ENCODE peak calls at places on chromosome 20, in ten cellular contexts. One of them, this sample, is unnamed.

GRCh38 chr20:4341804-4342560 is 326.6 kb upstream of the RNF24 start:
- ATAC-seq in naive thymus-derived CD4-positive, alpha-beta T cell: no peak
- ATAC-seq in activated T-cell treated with anti-CD3 and anti-CD28 coated beads, Interleukin-2, amount 50 U/mL, for 72 hours: no peak
- ATAC-seq in left ventricle myocardium superior: no peak
- ATAC-seq in aorta: no peak
- ATAC-seq in Panc1: no peak
- ATAC-seq in natural killer cell: no peak
- ATAC-seq in stimulated activated naive CD8-positive, alpha-beta T cell treated with anti-CD3 and anti-CD28 coated beads, Interleukin-15, Interleukin-2, amounts not matched to agents 100 U/mL and 50 U/mL, for 24 hours: no peak
- ATAC-seq in RWPE2: peak; percentile 88
- ATAC-seq in activated naive CD8-positive, alpha-beta T cell treated with anti-CD3 and anti-CD28 coated beads, Interleukin-2, amount 50 U/mL, for 24 hours: no peak
- ATAC-seq in this sample: no peak

GRCh38 chr20:4633379-4633778 is 88.3 kb upstream of the PRND start:
- ATAC-seq in naive thymus-derived CD4-positive, alpha-beta T cell: no peak
- ATAC-seq in activated T-cell treated with anti-CD3 and anti-CD28 coated beads, Interleukin-2, amount 50 U/mL, for 72 hours: no peak
- ATAC-seq in left ventricle myocardium superior: no peak
- ATAC-seq in aorta: no peak
- ATAC-seq in Panc1: no peak
- ATAC-seq in natural killer cell: no peak
- ATAC-seq in stimulated activated naive CD8-positive, alpha-beta T cell treated with anti-CD3 and anti-CD28 coated beads, Interleukin-15, Interleukin-2, amounts not matched to agents 100 U/mL and 50 U/mL, for 24 hours: no peak
- ATAC-seq in RWPE2: no peak
- ATAC-seq in activated naive CD8-positive, alpha-beta T cell treated with anti-CD3 and anti-CD28 coated beads, Interleukin-2, amount 50 U/mL, for 24 hours: no peak
- ATAC-seq in this sample: no peak

GRCh38 chr20:33679758-33680485 is 5.7 kb upstream of the NECAB3 start:
- ATAC-seq in naive thymus-derived CD4-positive, alpha-beta T cell: peak; percentile 59
- ATAC-seq in activated T-cell treated with anti-CD3 and anti-CD28 coated beads, Interleukin-2, amount 50 U/mL, for 72 hours: peak; percentile 68
- ATAC-seq in left ventricle myocardium superior: no peak
- ATAC-seq in aorta: no peak
- ATAC-seq in Panc1: no peak
- ATAC-seq in natural killer cell: peak; percentile 33
- ATAC-seq in stimulated activated naive CD8-positive, alpha-beta T cell treated with anti-CD3 and anti-CD28 coated beads, Interleukin-15, Interleukin-2, amounts not matched to agents 100 U/mL and 50 U/mL, for 24 hours: no peak
- ATAC-seq in RWPE2: no peak
- ATAC-seq in activated naive CD8-positive, alpha-beta T cell treated with anti-CD3 and anti-CD28 coated beads, Interleukin-2, amount 50 U/mL, for 24 hours: peak; percentile 21
- ATAC-seq in this sample: peak; percentile 80

GRCh38 chr20:47672886-47673670 is 112.2 kb downstream of the SULF2 start:
- ATAC-seq in naive thymus-derived CD4-positive, alpha-beta T cell: no peak
- ATAC-seq in activated T-cell treated with anti-CD3 and anti-CD28 coated beads, Interleukin-2, amount 50 U/mL, for 72 hours: no peak
- ATAC-seq in left ventricle myocardium superior: no peak
- ATAC-seq in aorta: no peak
- ATAC-seq in Panc1: no peak
- ATAC-seq in natural killer cell: no peak
- ATAC-seq in stimulated activated naive CD8-positive, alpha-beta T cell treated with anti-CD3 and anti-CD28 coated beads, Interleukin-15, Interleukin-2, amounts not matched to agents 100 U/mL and 50 U/mL, for 24 hours: no peak
- ATAC-seq in RWPE2: no peak
- ATAC-seq in activated naive CD8-positive, alpha-beta T cell treated with anti-CD3 and anti-CD28 coated beads, Interleukin-2, amount 50 U/mL, for 24 hours: no peak
- ATAC-seq in this sample: no peak

GRCh38 chr20:53402233-53403005 is 191.2 kb downstream of the ZNF217 start:
- ATAC-seq in naive thymus-derived CD4-positive, alpha-beta T cell: peak; percentile 91
- ATAC-seq in activated T-cell treated with anti-CD3 and anti-CD28 coated beads, Interleukin-2, amount 50 U/mL, for 72 hours: peak; percentile 66
- ATAC-seq in left ventricle myocardium superior: no peak
- ATAC-seq in aorta: no peak
- ATAC-seq in Panc1: no peak
- ATAC-seq in natural killer cell: no peak
- ATAC-seq in stimulated activated naive CD8-positive, alpha-beta T cell treated with anti-CD3 and anti-CD28 coated beads, Interleukin-15, Interleukin-2, amounts not matched to agents 100 U/mL and 50 U/mL, for 24 hours: peak; percentile 61
- ATAC-seq in RWPE2: no peak
- ATAC-seq in activated naive CD8-positive, alpha-beta T cell treated with anti-CD3 and anti-CD28 coated beads, Interleukin-2, amount 50 U/mL, for 24 hours: peak; percentile 57
- ATAC-seq in this sample: peak; percentile 89

GRCh38 chr20:23966927-23967615 is 21.5 kb downstream of the GGTLC1 start:
- ATAC-seq in naive thymus-derived CD4-positive, alpha-beta T cell: no peak
- ATAC-seq in activated T-cell treated with anti-CD3 and anti-CD28 coated beads, Interleukin-2, amount 50 U/mL, for 72 hours: no peak
- ATAC-seq in left ventricle myocardium superior: peak; percentile 93
- ATAC-seq in aorta: no peak
- ATAC-seq in Panc1: no peak
- ATAC-seq in natural killer cell: no peak
- ATAC-seq in stimulated activated naive CD8-positive, alpha-beta T cell treated with anti-CD3 and anti-CD28 coated beads, Interleukin-15, Interleukin-2, amounts not matched to agents 100 U/mL and 50 U/mL, for 24 hours: no peak
- ATAC-seq in RWPE2: no peak
- ATAC-seq in activated naive CD8-positive, alpha-beta T cell treated with anti-CD3 and anti-CD28 coated beads, Interleukin-2, amount 50 U/mL, for 24 hours: no peak
- ATAC-seq in this sample: no peak

GRCh38 chr20:56843386-56843785 is 214.3 kb downstream of the TFAP2C start:
- ATAC-seq in naive thymus-derived CD4-positive, alpha-beta T cell: no peak
- ATAC-seq in activated T-cell treated with anti-CD3 and anti-CD28 coated beads, Interleukin-2, amount 50 U/mL, for 72 hours: no peak
- ATAC-seq in left ventricle myocardium superior: no peak
- ATAC-seq in aorta: no peak
- ATAC-seq in Panc1: no peak
- ATAC-seq in natural killer cell: no peak
- ATAC-seq in stimulated activated naive CD8-positive, alpha-beta T cell treated with anti-CD3 and anti-CD28 coated beads, Interleukin-15, Interleukin-2, amounts not matched to agents 100 U/mL and 50 U/mL, for 24 hours: no peak
- ATAC-seq in RWPE2: no peak
- ATAC-seq in activated naive CD8-positive, alpha-beta T cell treated with anti-CD3 and anti-CD28 coated beads, Interleukin-2, amount 50 U/mL, for 24 hours: no peak
- ATAC-seq in this sample: no peak

GRCh38 chr20:38859070-38859690 is 53.7 kb downstream of the PPP1R16B start:
- ATAC-seq in naive thymus-derived CD4-positive, alpha-beta T cell: peak; percentile 77
- ATAC-seq in activated T-cell treated with anti-CD3 and anti-CD28 coated beads, Interleukin-2, amount 50 U/mL, for 72 hours: peak; percentile 69
- ATAC-seq in left ventricle myocardium superior: no peak
- ATAC-seq in aorta: no peak
- ATAC-seq in Panc1: no peak
- ATAC-seq in natural killer cell: peak; percentile 72
- ATAC-seq in stimulated activated naive CD8-positive, alpha-beta T cell treated with anti-CD3 and anti-CD28 coated beads, Interleukin-15, Interleukin-2, amounts not matched to agents 100 U/mL and 50 U/mL, for 24 hours: peak; percentile 44
- ATAC-seq in RWPE2: no peak
- ATAC-seq in activated naive CD8-positive, alpha-beta T cell treated with anti-CD3 and anti-CD28 coated beads, Interleukin-2, amount 50 U/mL, for 24 hours: peak; percentile 42
- ATAC-seq in this sample: peak; percentile 49

GRCh38 chr20:46931699-46932098 is 37.1 kb downstream of the EYA2 start:
- ATAC-seq in naive thymus-derived CD4-positive, alpha-beta T cell: no peak
- ATAC-seq in activated T-cell treated with anti-CD3 and anti-CD28 coated beads, Interleukin-2, amount 50 U/mL, for 72 hours: no peak
- ATAC-seq in left ventricle myocardium superior: peak; percentile 80
- ATAC-seq in aorta: peak; percentile 63
- ATAC-seq in Panc1: no peak
- ATAC-seq in natural killer cell: no peak
- ATAC-seq in stimulated activated naive CD8-positive, alpha-beta T cell treated with anti-CD3 and anti-CD28 coated beads, Interleukin-15, Interleukin-2, amounts not matched to agents 100 U/mL and 50 U/mL, for 24 hours: no peak
- ATAC-seq in RWPE2: no peak
- ATAC-seq in activated naive CD8-positive, alpha-beta T cell treated with anti-CD3 and anti-CD28 coated beads, Interleukin-2, amount 50 U/mL, for 24 hours: no peak
- ATAC-seq in this sample: no peak

GRCh38 chr20:4509825-4510522 is 211.7 kb upstream of the PRND start:
- ATAC-seq in naive thymus-derived CD4-positive, alpha-beta T cell: no peak
- ATAC-seq in activated T-cell treated with anti-CD3 and anti-CD28 coated beads, Interleukin-2, amount 50 U/mL, for 72 hours: no peak
- ATAC-seq in left ventricle myocardium superior: no peak
- ATAC-seq in aorta: no peak
- ATAC-seq in Panc1: no peak
- ATAC-seq in natural killer cell: no peak
- ATAC-seq in stimulated activated naive CD8-positive, alpha-beta T cell treated with anti-CD3 and anti-CD28 coated beads, Interleukin-15, Interleukin-2, amounts not matched to agents 100 U/mL and 50 U/mL, for 24 hours: no peak
- ATAC-seq in RWPE2: no peak
- ATAC-seq in activated naive CD8-positive, alpha-beta T cell treated with anti-CD3 and anti-CD28 coated beads, Interleukin-2, amount 50 U/mL, for 24 hours: no peak
- ATAC-seq in this sample: no peak

GRCh38 chr20:36483919-36484808 is 57.2 kb upstream of the MYL9 start:
- ATAC-seq in naive thymus-derived CD4-positive, alpha-beta T cell: no peak
- ATAC-seq in activated T-cell treated with anti-CD3 and anti-CD28 coated beads, Interleukin-2, amount 50 U/mL, for 72 hours: no peak
- ATAC-seq in left ventricle myocardium superior: peak; percentile 19
- ATAC-seq in aorta: peak; percentile 5
- ATAC-seq in Panc1: peak; percentile 62
- ATAC-seq in natural killer cell: no peak
- ATAC-seq in stimulated activated naive CD8-positive, alpha-beta T cell treated with anti-CD3 and anti-CD28 coated beads, Interleukin-15, Interleukin-2, amounts not matched to agents 100 U/mL and 50 U/mL, for 24 hours: no peak
- ATAC-seq in RWPE2: peak; percentile 74
- ATAC-seq in activated naive CD8-positive, alpha-beta T cell treated with anti-CD3 and anti-CD28 coated beads, Interleukin-2, amount 50 U/mL, for 24 hours: no peak
- ATAC-seq in this sample: no peak

GRCh38 chr20:4022386-4023350 is 7.3 kb upstream of the RNF24 start:
- ATAC-seq in naive thymus-derived CD4-positive, alpha-beta T cell: no peak
- ATAC-seq in activated T-cell treated with anti-CD3 and anti-CD28 coated beads, Interleukin-2, amount 50 U/mL, for 72 hours: no peak
- ATAC-seq in left ventricle myocardium superior: peak; percentile 44
- ATAC-seq in aorta: no peak
- ATAC-seq in Panc1: no peak
- ATAC-seq in natural killer cell: no peak
- ATAC-seq in stimulated activated naive CD8-positive, alpha-beta T cell treated with anti-CD3 and anti-CD28 coated beads, Interleukin-15, Interleukin-2, amounts not matched to agents 100 U/mL and 50 U/mL, for 24 hours: no peak
- ATAC-seq in RWPE2: no peak
- ATAC-seq in activated naive CD8-positive, alpha-beta T cell treated with anti-CD3 and anti-CD28 coated beads, Interleukin-2, amount 50 U/mL, for 24 hours: no peak
- ATAC-seq in this sample: no peak

GRCh38 chr20:58390659-58391035 is 1.6 kb downstream of the VAPB start:
- ATAC-seq in naive thymus-derived CD4-positive, alpha-beta T cell: no peak
- ATAC-seq in activated T-cell treated with anti-CD3 and anti-CD28 coated beads, Interleukin-2, amount 50 U/mL, for 72 hours: no peak
- ATAC-seq in left ventricle myocardium superior: no peak
- ATAC-seq in aorta: no peak
- ATAC-seq in Panc1: no peak
- ATAC-seq in natural killer cell: no peak
- ATAC-seq in stimulated activated naive CD8-positive, alpha-beta T cell treated with anti-CD3 and anti-CD28 coated beads, Interleukin-15, Interleukin-2, amounts not matched to agents 100 U/mL and 50 U/mL, for 24 hours: no peak
- ATAC-seq in RWPE2: no peak
- ATAC-seq in activated naive CD8-positive, alpha-beta T cell treated with anti-CD3 and anti-CD28 coated beads, Interleukin-2, amount 50 U/mL, for 24 hours: no peak
- ATAC-seq in this sample: no peak

GRCh38 chr20:57414867-57415592 is 23.8 kb downstream of the RBM38 start:
- ATAC-seq in naive thymus-derived CD4-positive, alpha-beta T cell: peak; percentile 38
- ATAC-seq in activated T-cell treated with anti-CD3 and anti-CD28 coated beads, Interleukin-2, amount 50 U/mL, for 72 hours: no peak
- ATAC-seq in left ventricle myocardium superior: no peak
- ATAC-seq in aorta: peak; percentile 33
- ATAC-seq in Panc1: no peak
- ATAC-seq in natural killer cell: no peak
- ATAC-seq in stimulated activated naive CD8-positive, alpha-beta T cell treated with anti-CD3 and anti-CD28 coated beads, Interleukin-15, Interleukin-2, amounts not matched to agents 100 U/mL and 50 U/mL, for 24 hours: no peak
- ATAC-seq in RWPE2: peak; percentile 4
- ATAC-seq in activated naive CD8-positive, alpha-beta T cell treated with anti-CD3 and anti-CD28 coated beads, Interleukin-2, amount 50 U/mL, for 24 hours: no peak
- ATAC-seq in this sample: no peak

GRCh38 chr20:58017970-58018530 is 210.4 kb downstream of the ANKRD60 start:
- ATAC-seq in naive thymus-derived CD4-positive, alpha-beta T cell: no peak
- ATAC-seq in activated T-cell treated with anti-CD3 and anti-CD28 coated beads, Interleukin-2, amount 50 U/mL, for 72 hours: peak; percentile 66
- ATAC-seq in left ventricle myocardium superior: no peak
- ATAC-seq in aorta: no peak
- ATAC-seq in Panc1: no peak
- ATAC-seq in natural killer cell: no peak
- ATAC-seq in stimulated activated naive CD8-positive, alpha-beta T cell treated with anti-CD3 and anti-CD28 coated beads, Interleukin-15, Interleukin-2, amounts not matched to agents 100 U/mL and 50 U/mL, for 24 hours: no peak
- ATAC-seq in RWPE2: no peak
- ATAC-seq in activated naive CD8-positive, alpha-beta T cell treated with anti-CD3 and anti-CD28 coated beads, Interleukin-2, amount 50 U/mL, for 24 hours: peak; percentile 65
- ATAC-seq in this sample: no peak

GRCh38 chr20:8216375-8217200 is 84.5 kb downstream of the PLCB1 start:
- ATAC-seq in naive thymus-derived CD4-positive, alpha-beta T cell: no peak
- ATAC-seq in activated T-cell treated with anti-CD3 and anti-CD28 coated beads, Interleukin-2, amount 50 U/mL, for 72 hours: peak; percentile 73
- ATAC-seq in left ventricle myocardium superior: no peak
- ATAC-seq in aorta: no peak
- ATAC-seq in Panc1: no peak
- ATAC-seq in natural killer cell: no peak
- ATAC-seq in stimulated activated naive CD8-positive, alpha-beta T cell treated with anti-CD3 and anti-CD28 coated beads, Interleukin-15, Interleukin-2, amounts not matched to agents 100 U/mL and 50 U/mL, for 24 hours: peak; percentile 77
- ATAC-seq in RWPE2: no peak
- ATAC-seq in activated naive CD8-positive, alpha-beta T cell treated with anti-CD3 and anti-CD28 coated beads, Interleukin-2, amount 50 U/mL, for 24 hours: peak; percentile 69
- ATAC-seq in this sample: peak; percentile 81

GRCh38 chr20:63361507-63362425 is 617 bp upstream of the CHRNA4 start:
- ATAC-seq in naive thymus-derived CD4-positive, alpha-beta T cell: peak; percentile 22
- ATAC-seq in activated T-cell treated with anti-CD3 and anti-CD28 coated beads, Interleukin-2, amount 50 U/mL, for 72 hours: peak; percentile 13
- ATAC-seq in left ventricle myocardium superior: no peak
- ATAC-seq in aorta: no peak
- ATAC-seq in Panc1: no peak
- ATAC-seq in natural killer cell: no peak
- ATAC-seq in stimulated activated naive CD8-positive, alpha-beta T cell treated with anti-CD3 and anti-CD28 coated beads, Interleukin-15, Interleukin-2, amounts not matched to agents 100 U/mL and 50 U/mL, for 24 hours: no peak
- ATAC-seq in RWPE2: peak; percentile 12
- ATAC-seq in activated naive CD8-positive, alpha-beta T cell treated with anti-CD3 and anti-CD28 coated beads, Interleukin-2, amount 50 U/mL, for 24 hours: no peak
- ATAC-seq in this sample: peak; percentile 23

GRCh38 chr20:57397693-57398108 is 6.5 kb downstream of the RBM38 start:
- ATAC-seq in naive thymus-derived CD4-positive, alpha-beta T cell: peak; percentile 47
- ATAC-seq in activated T-cell treated with anti-CD3 and anti-CD28 coated beads, Interleukin-2, amount 50 U/mL, for 72 hours: peak; percentile 28
- ATAC-seq in left ventricle myocardium superior: no peak
- ATAC-seq in aorta: no peak
- ATAC-seq in Panc1: no peak
- ATAC-seq in natural killer cell: peak; percentile 67
- ATAC-seq in stimulated activated naive CD8-positive, alpha-beta T cell treated with anti-CD3 and anti-CD28 coated beads, Interleukin-15, Interleukin-2, amounts not matched to agents 100 U/mL and 50 U/mL, for 24 hours: no peak
- ATAC-seq in RWPE2: no peak
- ATAC-seq in activated naive CD8-positive, alpha-beta T cell treated with anti-CD3 and anti-CD28 coated beads, Interleukin-2, amount 50 U/mL, for 24 hours: peak; percentile 7
- ATAC-seq in this sample: peak; percentile 23

GRCh38 chr20:45463113-45463512 is 6.4 kb upstream of the WFDC2 start:
- ATAC-seq in naive thymus-derived CD4-positive, alpha-beta T cell: no peak
- ATAC-seq in activated T-cell treated with anti-CD3 and anti-CD28 coated beads, Interleukin-2, amount 50 U/mL, for 72 hours: no peak
- ATAC-seq in left ventricle myocardium superior: no peak
- ATAC-seq in aorta: no peak
- ATAC-seq in Panc1: no peak
- ATAC-seq in natural killer cell: no peak
- ATAC-seq in stimulated activated naive CD8-positive, alpha-beta T cell treated with anti-CD3 and anti-CD28 coated beads, Interleukin-15, Interleukin-2, amounts not matched to agents 100 U/mL and 50 U/mL, for 24 hours: no peak
- ATAC-seq in RWPE2: no peak
- ATAC-seq in activated naive CD8-positive, alpha-beta T cell treated with anti-CD3 and anti-CD28 coated beads, Interleukin-2, amount 50 U/mL, for 24 hours: no peak
- ATAC-seq in this sample: no peak

GRCh38 chr20:5626603-5627002 is 123.6 kb upstream of the SHLD1 start:
- ATAC-seq in naive thymus-derived CD4-positive, alpha-beta T cell: no peak
- ATAC-seq in activated T-cell treated with anti-CD3 and anti-CD28 coated beads, Interleukin-2, amount 50 U/mL, for 72 hours: no peak
- ATAC-seq in left ventricle myocardium superior: no peak
- ATAC-seq in aorta: no peak
- ATAC-seq in Panc1: no peak
- ATAC-seq in natural killer cell: no peak
- ATAC-seq in stimulated activated naive CD8-positive, alpha-beta T cell treated with anti-CD3 and anti-CD28 coated beads, Interleukin-15, Interleukin-2, amounts not matched to agents 100 U/mL and 50 U/mL, for 24 hours: no peak
- ATAC-seq in RWPE2: no peak
- ATAC-seq in activated naive CD8-positive, alpha-beta T cell treated with anti-CD3 and anti-CD28 coated beads, Interleukin-2, amount 50 U/mL, for 24 hours: no peak
- ATAC-seq in this sample: no peak

GRCh38 chr20:3275966-3276365 is 37.0 kb upstream of the SLC4A11 start:
- ATAC-seq in naive thymus-derived CD4-positive, alpha-beta T cell: no peak
- ATAC-seq in activated T-cell treated with anti-CD3 and anti-CD28 coated beads, Interleukin-2, amount 50 U/mL, for 72 hours: no peak
- ATAC-seq in left ventricle myocardium superior: no peak
- ATAC-seq in aorta: no peak
- ATAC-seq in Panc1: no peak
- ATAC-seq in natural killer cell: no peak
- ATAC-seq in stimulated activated naive CD8-positive, alpha-beta T cell treated with anti-CD3 and anti-CD28 coated beads, Interleukin-15, Interleukin-2, amounts not matched to agents 100 U/mL and 50 U/mL, for 24 hours: no peak
- ATAC-seq in RWPE2: no peak
- ATAC-seq in activated naive CD8-positive, alpha-beta T cell treated with anti-CD3 and anti-CD28 coated beads, Interleukin-2, amount 50 U/mL, for 24 hours: no peak
- ATAC-seq in this sample: no peak

GRCh38 chr20:47740225-47741184 is 44.8 kb downstream of the SULF2 start:
- ATAC-seq in naive thymus-derived CD4-positive, alpha-beta T cell: peak; percentile 88
- ATAC-seq in activated T-cell treated with anti-CD3 and anti-CD28 coated beads, Interleukin-2, amount 50 U/mL, for 72 hours: no peak
- ATAC-seq in left ventricle myocardium superior: peak; percentile 61
- ATAC-seq in aorta: peak; percentile 17
- ATAC-seq in Panc1: no peak
- ATAC-seq in natural killer cell: peak; percentile 78
- ATAC-seq in stimulated activated naive CD8-positive, alpha-beta T cell treated with anti-CD3 and anti-CD28 coated beads, Interleukin-15, Interleukin-2, amounts not matched to agents 100 U/mL and 50 U/mL, for 24 hours: no peak
- ATAC-seq in RWPE2: no peak
- ATAC-seq in activated naive CD8-positive, alpha-beta T cell treated with anti-CD3 and anti-CD28 coated beads, Interleukin-2, amount 50 U/mL, for 24 hours: no peak
- ATAC-seq in this sample: no peak

GRCh38 chr20:43751167-43752050 is 24.6 kb upstream of the GTSF1L start:
- ATAC-seq in naive thymus-derived CD4-positive, alpha-beta T cell: peak; percentile 37
- ATAC-seq in activated T-cell treated with anti-CD3 and anti-CD28 coated beads, Interleukin-2, amount 50 U/mL, for 72 hours: peak; percentile 87
- ATAC-seq in left ventricle myocardium superior: no peak
- ATAC-seq in aorta: no peak
- ATAC-seq in Panc1: no peak
- ATAC-seq in natural killer cell: peak; percentile 61
- ATAC-seq in stimulated activated naive CD8-positive, alpha-beta T cell treated with anti-CD3 and anti-CD28 coated beads, Interleukin-15, Interleukin-2, amounts not matched to agents 100 U/mL and 50 U/mL, for 24 hours: peak; percentile 89
- ATAC-seq in RWPE2: peak; percentile 92
- ATAC-seq in activated naive CD8-positive, alpha-beta T cell treated with anti-CD3 and anti-CD28 coated beads, Interleukin-2, amount 50 U/mL, for 24 hours: peak; percentile 89
- ATAC-seq in this sample: peak; percentile 86

GRCh38 chr20:51506527-51507356 is 35.8 kb downstream of the NFATC2 start:
- ATAC-seq in naive thymus-derived CD4-positive, alpha-beta T cell: no peak
- ATAC-seq in activated T-cell treated with anti-CD3 and anti-CD28 coated beads, Interleukin-2, amount 50 U/mL, for 72 hours: no peak
- ATAC-seq in left ventricle myocardium superior: no peak
- ATAC-seq in aorta: no peak
- ATAC-seq in Panc1: no peak
- ATAC-seq in natural killer cell: no peak
- ATAC-seq in stimulated activated naive CD8-positive, alpha-beta T cell treated with anti-CD3 and anti-CD28 coated beads, Interleukin-15, Interleukin-2, amounts not matched to agents 100 U/mL and 50 U/mL, for 24 hours: no peak
- ATAC-seq in RWPE2: no peak
- ATAC-seq in activated naive CD8-positive, alpha-beta T cell treated with anti-CD3 and anti-CD28 coated beads, Interleukin-2, amount 50 U/mL, for 24 hours: no peak
- ATAC-seq in this sample: no peak

GRCh38 chr20:53409177-53409576 is 184.5 kb downstream of the ZNF217 start:
- ATAC-seq in naive thymus-derived CD4-positive, alpha-beta T cell: no peak
- ATAC-seq in activated T-cell treated with anti-CD3 and anti-CD28 coated beads, Interleukin-2, amount 50 U/mL, for 72 hours: no peak
- ATAC-seq in left ventricle myocardium superior: peak; percentile 41
- ATAC-seq in aorta: no peak
- ATAC-seq in Panc1: no peak
- ATAC-seq in natural killer cell: no peak
- ATAC-seq in stimulated activated naive CD8-positive, alpha-beta T cell treated with anti-CD3 and anti-CD28 coated beads, Interleukin-15, Interleukin-2, amounts not matched to agents 100 U/mL and 50 U/mL, for 24 hours: no peak
- ATAC-seq in RWPE2: no peak
- ATAC-seq in activated naive CD8-positive, alpha-beta T cell treated with anti-CD3 and anti-CD28 coated beads, Interleukin-2, amount 50 U/mL, for 24 hours: no peak
- ATAC-seq in this sample: no peak

GRCh38 chr20:23086056-23086551 is at the start of gene CD93:
- ATAC-seq in naive thymus-derived CD4-positive, alpha-beta T cell: peak; percentile 73
- ATAC-seq in activated T-cell treated with anti-CD3 and anti-CD28 coated beads, Interleukin-2, amount 50 U/mL, for 72 hours: peak; percentile 96
- ATAC-seq in left ventricle myocardium superior: peak; percentile 70
- ATAC-seq in aorta: peak; percentile 79
- ATAC-seq in Panc1: no peak
- ATAC-seq in natural killer cell: peak; percentile 87
- ATAC-seq in stimulated activated naive CD8-positive, alpha-beta T cell treated with anti-CD3 and anti-CD28 coated beads, Interleukin-15, Interleukin-2, amounts not matched to agents 100 U/mL and 50 U/mL, for 24 hours: peak; percentile 42
- ATAC-seq in RWPE2: no peak
- ATAC-seq in activated naive CD8-positive, alpha-beta T cell treated with anti-CD3 and anti-CD28 coated beads, Interleukin-2, amount 50 U/mL, for 24 hours: peak; percentile 37
- ATAC-seq in this sample: peak; percentile 96

GRCh38 chr20:51431321-51431720 is 111.2 kb downstream of the NFATC2 start:
- ATAC-seq in naive thymus-derived CD4-positive, alpha-beta T cell: peak; percentile 44
- ATAC-seq in activated T-cell treated with anti-CD3 and anti-CD28 coated beads, Interleukin-2, amount 50 U/mL, for 72 hours: no peak
- ATAC-seq in left ventricle myocardium superior: no peak
- ATAC-seq in aorta: no peak
- ATAC-seq in Panc1: no peak
- ATAC-seq in natural killer cell: no peak
- ATAC-seq in stimulated activated naive CD8-positive, alpha-beta T cell treated with anti-CD3 and anti-CD28 coated beads, Interleukin-15, Interleukin-2, amounts not matched to agents 100 U/mL and 50 U/mL, for 24 hours: no peak
- ATAC-seq in RWPE2: no peak
- ATAC-seq in activated naive CD8-positive, alpha-beta T cell treated with anti-CD3 and anti-CD28 coated beads, Interleukin-2, amount 50 U/mL, for 24 hours: no peak
- ATAC-seq in this sample: peak; percentile 21

GRCh38 chr20:8749986-8750385 is 318.9 kb upstream of the PLCB4 start:
- ATAC-seq in naive thymus-derived CD4-positive, alpha-beta T cell: no peak
- ATAC-seq in activated T-cell treated with anti-CD3 and anti-CD28 coated beads, Interleukin-2, amount 50 U/mL, for 72 hours: no peak
- ATAC-seq in left ventricle myocardium superior: no peak
- ATAC-seq in aorta: no peak
- ATAC-seq in Panc1: no peak
- ATAC-seq in natural killer cell: no peak
- ATAC-seq in stimulated activated naive CD8-positive, alpha-beta T cell treated with anti-CD3 and anti-CD28 coated beads, Interleukin-15, Interleukin-2, amounts not matched to agents 100 U/mL and 50 U/mL, for 24 hours: no peak
- ATAC-seq in RWPE2: no peak
- ATAC-seq in activated naive CD8-positive, alpha-beta T cell treated with anti-CD3 and anti-CD28 coated beads, Interleukin-2, amount 50 U/mL, for 24 hours: no peak
- ATAC-seq in this sample: no peak